ENCODE peak calls at places on chromosomes 7 and 10, in nine cellular contexts. R is fibroblast of the conjunctiva; L is skeletal muscle cell; J is LNCaP clone FGC; M is AG09309; F is DMS153; T is activated T-helper 1 cell treated with anti-CD3 and anti-CD28 coated beads, Interleukin-12 subunit alpha, Interleukin-12 subunit beta, Interleukin-2, Interleukin-4 antibody, amounts not matched to agents 30 ng/mL and 10 ng/mL and 1 ng/mL, durations not matched to agents 14 hours and 24 hours and 36 hours; Z is MG63; A is NCI-H748 treated with DMSO at 0.1 percent for 48 hours. Q is an unnamed sample.

GRCh38 chr10:5943536-5943935 is 33.8 kb downstream of the IL15RA start:
- DNase-seq in R (no peak), L (no peak), T (no peak), F (no peak), M (no peak), A (no peak), J (no peak), Z (no peak), Q (no peak)

GRCh38 chr10:104150206-104150605 is 28.2 kb downstream of the SFR1 start:
- DNase-seq in A (no peak), T (no peak), F (no peak), Z (no peak), J (no peak), L (no peak), M (no peak), R (no peak), Q (no peak)

GRCh38 chr7:21542891-21543527 is at the start of gene DNAH11:
- DNase-seq in Z (peak), J (no peak), T (peak), R (no peak), F (peak), M (no peak), L (no peak), A (peak), Q (no peak)

GRCh38 chr7:101288439-101288838 is 33.2 kb downstream of the IFT22 start:
- DNase-seq in R (no peak), M (no peak), L (no peak), F (no peak), Z (no peak), T (no peak), J (no peak), A (no peak), Q (no peak)

GRCh38 chr7:70298780-70299446 is 700.6 kb downstream of the AUTS2 start:
- DNase-seq in L (no peak), A (no peak), T (no peak), J (peak), Z (no peak), R (no peak), M (no peak), F (no peak), Q (no peak)

GRCh38 chr10:115918812-115919211 is 354.2 kb downstream of the GFRA1 start:
- DNase-seq in M (peak), R (no peak), L (no peak), T (no peak), J (no peak), Z (no peak), A (no peak), F (no peak), Q (no peak)

GRCh38 chr7:16223963-16224707 is 197.2 kb downstream of the CRPPA start:
- DNase-seq in R (no peak), J (no peak), Z (no peak), F (no peak), M (no peak), L (no peak), T (peak), A (no peak), Q (no peak)

GRCh38 chr10:53387546-53387945 is 615.0 kb upstream of the MBL2 start:
- DNase-seq in M (no peak), R (no peak), L (no peak), F (no peak), T (no peak), A (no peak), J (no peak), Z (no peak), Q (no peak)

GRCh38 chr7:1939434-1940401 is 269.6 kb downstream of the ELFN1 start:
- DNase-seq in F (no peak), J (no peak), A (no peak), R (no peak), M (no peak), L (no peak), Z (no peak), T (peak), Q (no peak)

GRCh38 chr7:158596309-158596708 is 8.7 kb upstream of the PTPRN2 start:
- DNase-seq in R (no peak), J (no peak), L (no peak), M (no peak), F (no peak), A (no peak), Z (peak), T (no peak), Q (no peak)

GRCh38 chr10:128852902-128853301 is 614.1 kb upstream of the MGMT start:
- DNase-seq in T (no peak), L (no peak), J (no peak), M (no peak), R (no peak), A (no peak), F (no peak), Z (no peak), Q (no peak)

GRCh38 chr10:99676895-99677294 is 17.6 kb downstream of the ENTPD7 start:
- DNase-seq in Z (no peak), J (no peak), L (no peak), M (no peak), A (no peak), F (no peak), R (no peak), T (no peak), Q (no peak)

GRCh38 chr7:74380720-74381119 is 73.0 kb upstream of the GTF2IRD1 start:
- DNase-seq in A (no peak), J (no peak), Z (no peak), M (no peak), T (no peak), R (no peak), F (no peak), L (no peak), Q (peak)

GRCh38 chr7:142899661-142900060 is 14.1 kb upstream of the TRPV6 start:
- DNase-seq in A (no peak), T (no peak), L (no peak), Z (no peak), M (no peak), J (no peak), F (no peak), R (no peak), Q (no peak)

GRCh38 chr10:11515596-11516418 is 95.6 kb downstream of the USP6NL start:
- DNase-seq in R (peak), Z (peak), F (peak), J (peak), M (no peak), A (no peak), L (no peak), T (peak), Q (peak)

GRCh38 chr10:2341298-2341697 is 604.0 kb upstream of the ADARB2 start:
- DNase-seq in A (no peak), T (no peak), L (no peak), F (no peak), M (no peak), Z (no peak), J (no peak), R (no peak), Q (no peak)

GRCh38 chr10:106078796-106079576 is 1085.5 kb downstream of the SORCS1 start:
- DNase-seq in L (peak), T (no peak), J (no peak), Z (no peak), A (no peak), F (no peak), M (no peak), R (peak), Q (no peak)

GRCh38 chr10:127889605-127890195 is 3.0 kb downstream of the CLRN3 start:
- DNase-seq in F (no peak), R (no peak), L (no peak), Z (no peak), J (no peak), T (no peak), A (no peak), M (no peak), Q (peak)

GRCh38 chr10:70622981-70623844 is 20.7 kb upstream of the PRF1 start:
- DNase-seq in T (no peak), Z (no peak), M (no peak), A (no peak), L (no peak), R (no peak), F (no peak), J (no peak), Q (no peak)

GRCh38 chr7:134948736-134949135 is 37.6 kb upstream of the AGBL3 start:
- DNase-seq in J (no peak), F (no peak), L (no peak), T (no peak), A (no peak), Z (no peak), R (no peak), M (no peak), Q (no peak)

GRCh38 chr10:90849956-90850749 is 7.7 kb downstream of the HTR7 start:
- DNase-seq in J (no peak), M (no peak), A (no peak), R (no peak), T (no peak), L (no peak), F (no peak), Z (no peak), Q (peak)

GRCh38 chr7:16396766-16397496 is 24.4 kb downstream of the CRPPA start:
- DNase-seq in R (no peak), T (no peak), L (no peak), Z (no peak), M (no peak), F (no peak), J (no peak), A (no peak), Q (no peak)

GRCh38 chr7:150458235-150458634 is 7.8 kb downstream of the GIMAP8 start:
- DNase-seq in L (no peak), A (no peak), T (no peak), Z (no peak), R (no peak), M (no peak), J (no peak), F (no peak), Q (no peak)

GRCh38 chr7:132838313-132838712 is 243.6 kb downstream of the CHCHD3 start:
- DNase-seq in M (no peak), A (no peak), J (no peak), R (no peak), T (no peak), Z (no peak), F (no peak), L (no peak), Q (no peak)

GRCh38 chr10:45602082-45602730 is 70.4 kb downstream of the ZFAND4 start:
- DNase-seq in M (no peak), J (no peak), A (no peak), Z (peak), R (no peak), L (peak), F (no peak), T (no peak), Q (no peak)

GRCh38 chr10:102535481-102536147 is 31.8 kb downstream of the SUFU start:
- DNase-seq in J (no peak), F (no peak), R (no peak), Z (no peak), L (no peak), A (no peak), T (no peak), M (no peak), Q (no peak)

GRCh38 chr10:97065128-97065527 is 120.6 kb downstream of the SLIT1 start:
- DNase-seq in R (no peak), A (no peak), M (no peak), L (no peak), T (no peak), Z (peak), F (no peak), J (peak), Q (no peak)

Q was measured in RKO.